ENCODE peak calls at places on chromosomes 2 and 18, in five cellular contexts. W is A549, R is adrenal gland, M is lower leg skin, Z is gastrocnemius medialis. K is an unnamed sample.

GRCh38 chr2:97701851-97702465 is 11.4 kb upstream of the ZAP70 start:
- DNase-seq in W (no peak), R (no peak), M (no peak), Z (no peak), K (no peak)

GRCh38 chr2:170679607-170680079 is 35.5 kb upstream of the SP5 start:
- DNase-seq in W (no peak), R (no peak), M (no peak), Z (no peak), K (no peak)

GRCh38 chr2:67840460-67841068 is 222.2 kb downstream of the C1D start:
- DNase-seq in W (peak; percentile 72), R (peak; percentile 76), M (peak; percentile 40), Z (peak; percentile 30), K (peak; percentile 36)

GRCh38 chr2:41329075-41329474 is 718.7 kb upstream of the PKDCC start:
- DNase-seq in W (no peak), R (no peak), M (no peak), Z (no peak), K (no peak)

GRCh38 chr2:197204855-197205254 is 105.7 kb downstream of the ANKRD44 start:
- DNase-seq in W (no peak), R (no peak), M (no peak), Z (no peak), K (no peak)

GRCh38 chr2:226575928-226576327 is 223.7 kb downstream of the IRS1 start:
- DNase-seq in W (no peak), R (no peak), M (no peak), Z (no peak), K (no peak)

GRCh38 chr2:95303191-95303914 is 6.2 kb downstream of the KCNIP3 start:
- DNase-seq in W (no peak), R (no peak), M (no peak), Z (no peak), K (no peak)

GRCh38 chr18:56889621-56890020 is 238.5 kb downstream of the WDR7 start:
- DNase-seq in W (no peak), R (no peak), M (no peak), Z (no peak), K (no peak)

GRCh38 chr2:102337481-102338386 is 17.9 kb upstream of the IL18R1 start:
- DNase-seq in W (no peak), R (no peak), M (no peak), Z (no peak), K (no peak)

GRCh38 chr2:100036793-100037192 is 105.6 kb downstream of the AFF3 start:
- DNase-seq in W (no peak), R (no peak), M (no peak), Z (no peak), K (no peak)

GRCh38 chr2:142824756-142825155 is 52.7 kb upstream of the KYNU start:
- DNase-seq in W (no peak), R (no peak), M (no peak), Z (no peak), K (no peak)

GRCh38 chr2:215361211-215361875 is 49.5 kb downstream of the ATIC start:
- DNase-seq in W (no peak), R (no peak), M (no peak), Z (no peak), K (no peak)

GRCh38 chr2:70685771-70686171 is 82.2 kb downstream of the ADD2 start:
- DNase-seq in W (no peak), R (no peak), M (no peak), Z (no peak), K (no peak)

GRCh38 chr2:205496777-205497176 is 185.5 kb upstream of the NRP2 start:
- DNase-seq in W (no peak), R (no peak), M (no peak), Z (no peak), K (no peak)

GRCh38 chr18:7158201-7158600 is 40.6 kb upstream of the LAMA1 start:
- DNase-seq in W (no peak), R (no peak), M (no peak), Z (no peak), K (no peak)

GRCh38 chr2:157124731-157125130 is 132.8 kb upstream of the GALNT5 start:
- DNase-seq in W (no peak), R (no peak), M (no peak), Z (no peak), K (no peak)

GRCh38 chr18:79463424-79463960 is 67.8 kb downstream of the NFATC1 start:
- DNase-seq in W (no peak), R (no peak), M (no peak), Z (no peak), K (no peak)

GRCh38 chr18:79469309-79469708 is 73.6 kb downstream of the NFATC1 start:
- DNase-seq in W (no peak), R (no peak), M (no peak), Z (no peak), K (no peak)

GRCh38 chr18:79466591-79466990 is 70.9 kb downstream of the NFATC1 start:
- DNase-seq in W (no peak), R (no peak), M (no peak), Z (no peak), K (no peak)

GRCh38 chr18:79467126-79467525 is 71.4 kb downstream of the NFATC1 start:
- DNase-seq in W (no peak), R (no peak), M (no peak), Z (no peak), K (no peak)

DNA sequence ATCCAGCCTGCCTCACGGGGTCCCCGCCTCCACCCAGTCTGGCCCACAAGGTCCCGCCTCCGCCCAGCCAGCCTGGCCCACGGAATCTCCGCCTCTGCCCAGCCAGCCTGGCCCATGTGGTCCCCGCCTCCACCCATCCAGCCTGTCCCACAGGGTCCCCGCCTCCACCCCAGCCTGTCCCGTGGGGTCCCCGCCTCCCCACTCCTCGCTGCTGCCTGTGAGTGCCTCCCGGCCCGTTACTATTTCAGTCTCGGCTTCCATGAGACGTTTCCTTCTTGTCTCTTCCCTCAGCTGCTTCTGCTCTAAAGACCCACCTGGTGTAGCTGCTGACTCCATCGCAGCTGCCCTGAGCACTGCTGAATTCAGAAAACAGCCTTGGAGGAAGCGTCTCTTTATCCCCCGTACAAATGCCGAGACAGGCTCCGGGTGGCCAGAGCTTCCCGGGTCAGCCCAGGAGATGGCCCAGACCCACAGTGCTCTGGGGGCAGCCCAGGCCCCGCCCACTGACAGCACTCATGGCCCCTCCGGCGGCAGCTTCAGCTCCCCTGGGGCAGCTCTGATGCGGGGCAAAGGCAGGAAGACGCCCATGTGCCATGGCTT is 69.8 kb downstream of the NFATC1 start:
- DNase-seq in W (no peak), R (no peak), M (no peak), Z (no peak), K (no peak)
- TF ChIP-seq POLR2A in W (no peak), R (no peak), M (no peak), Z (no peak), K (no peak)

GRCh38 chr2:188787002-188787660 is 187.0 kb upstream of the COL3A1 start:
- DNase-seq in W (peak; percentile 13), R (no peak), M (no peak), Z (no peak), K (no peak)

GRCh38 chr2:188785515-188785914 is 188.7 kb upstream of the COL3A1 start:
- DNase-seq in W (no peak), R (no peak), M (peak; percentile 19), Z (no peak), K (peak; percentile 32)

GRCh38 chr2:188787661-188788044 is 186.5 kb upstream of the COL3A1 start:
- DNase-seq in W (no peak), R (no peak), M (no peak), Z (no peak), K (no peak)

GRCh38 chr2:188784269-188784762 is 189.9 kb upstream of the COL3A1 start:
- DNase-seq in W (no peak), R (no peak), M (no peak), Z (no peak), K (no peak)

DNA sequence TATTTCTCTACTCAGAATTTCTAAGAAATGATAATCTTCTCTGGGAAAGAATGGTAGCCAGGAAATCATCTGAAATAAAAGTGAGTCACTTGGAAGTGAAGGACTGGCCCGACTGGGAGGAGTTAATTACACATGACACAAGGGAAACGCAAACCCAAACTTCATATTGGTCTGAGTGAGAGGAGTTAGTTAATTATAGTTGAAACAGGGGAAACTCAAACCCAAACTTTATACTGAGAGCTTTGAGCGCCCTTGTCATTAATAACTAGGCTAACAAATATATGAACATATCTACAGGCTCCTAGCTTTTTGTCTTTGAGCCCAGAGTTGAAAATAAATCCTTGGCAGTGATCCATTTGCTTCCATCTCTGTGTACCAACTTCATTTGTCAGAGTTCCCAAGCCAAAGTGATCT is 187.8 kb upstream of the COL3A1 start:
- DNase-seq in W (peak; percentile 40), R (no peak), M (no peak), Z (no peak), K (no peak)
- H3K4me3 ChIP-seq in W (no peak overlapping the region), R (no peak overlapping the region), M (no peak overlapping the region), Z (no peak overlapping the region), K (no peak overlapping the region)

GRCh38 chr2:172102159-172102857 is 392 bp downstream of the DLX2 start:
- DNase-seq in W (no peak), R (no peak), M (no peak), Z (no peak), K (no peak)
- TF ChIP-seq POLR2A in W (no peak), R (no peak), M (no peak), Z (no peak), K (no peak)

GRCh38 chr18:24138281-24138883 is 480 bp upstream of the CABYR start:
- DNase-seq in W (no peak), R (no peak), M (no peak), Z (no peak), K (no peak)
- H3K4me3 ChIP-seq in W (peak overlapping the region; percentile 95), R (peak overlapping the region; percentile 85), M (peak overlapping the region; percentile 22), Z (peak overlapping the region; percentile 64), K (peak overlapping the region; percentile 66)

GRCh38 chr18:25349131-25349925 is 2.6 kb downstream of the ZNF521 start:
- DNase-seq in W (no peak), R (peak; percentile 47), M (peak; percentile 25), Z (no peak), K (no peak)
- TF ChIP-seq POLR2A in W (no peak), R (no peak), M (no peak), Z (peak; percentile 36), K (no peak)

GRCh38 chr18:28177828-28178635 is 1.1 kb upstream of the CDH2 start:
- DNase-seq in W (peak; percentile 66), R (peak; percentile 83), M (no peak), Z (no peak), K (no peak)
- H3K4me3 ChIP-seq in W (peak overlapping the region; percentile 83), R (peak overlapping the region; percentile 47), M (peak overlapping the region; percentile 14), Z (peak overlapping the region; percentile 51), K (peak overlapping the region; percentile 50)

GRCh38 chr18:11671156-11671555 is 17.9 kb upstream of the GNAL start:
- DNase-seq in W (no peak), R (no peak), M (no peak), Z (no peak), K (no peak)

GRCh38 chr18:11669271-11669947 is 19.7 kb upstream of the GNAL start:
- DNase-seq in W (no peak), R (no peak), M (peak; percentile 46), Z (no peak), K (no peak)

GRCh38 chr18:11672198-11672597 is 16.9 kb upstream of the GNAL start:
- DNase-seq in W (no peak), R (no peak), M (no peak), Z (no peak), K (no peak)

GRCh38 chr18:11668441-11669169 is 20.5 kb upstream of the GNAL start:
- DNase-seq in W (no peak), R (no peak), M (no peak), Z (no peak), K (no peak)

GRCh38 chr18:11669948-11670275 is 19.2 kb upstream of the GNAL start:
- DNase-seq in W (no peak), R (no peak), M (no peak), Z (no peak), K (no peak)
- TF ChIP-seq POLR2A in W (no peak), R (no peak), M (no peak), Z (no peak), K (no peak)

K was measured in tibial nerve.